ENCODE peak calls at places on chromosomes 6 and 20, in seven cellular contexts. X is HCT116, W is HepG2, M is H1, J is GM12878, I is SK-N-SH, O is K562. P is an unnamed sample.
A peak's percentile ranks its signal among the peaks of the same experiment; 100 is the strongest.

GRCh38 chr6:149482542-149483261 is 2.1 kb downstream of the ZC3H12D start:
- DNase-seq in M (no peak), W (no peak), I (no peak), X (no peak), O (no peak), J (no peak), P (no peak)

GRCh38 chr6:112357801-112358200 is 10.7 kb downstream of the RFPL4B start:
- DNase-seq in W (no peak), O (no peak), I (no peak), J (no peak), M (no peak), X (no peak), P (no peak)

GRCh38 chr6:4906942-4907300 is 96.9 kb downstream of the RPP40 start:
- DNase-seq in X (no peak), M (no peak), W (no peak), I (no peak), J (no peak), O (no peak), P (no peak)

GRCh38 chr6:145332001-145332400 is 403.3 kb downstream of the EPM2A start:
- DNase-seq in X (no peak), M (no peak), J (no peak), W (peak; percentile 16), O (no peak), I (no peak), P (no peak)

GRCh38 chr6:166760288-166760687 is 133.2 kb upstream of the RPS6KA2 start:
- DNase-seq in J (no peak), M (no peak), W (no peak), I (no peak), X (no peak), O (no peak), P (no peak)

GRCh38 chr6:33171096-33171888 is 21.0 kb downstream of the COL11A2 start:
- DNase-seq in X (no peak), J (no peak), I (no peak), O (no peak), M (no peak), W (no peak), P (no peak)

GRCh38 chr6:78436335-78436734 is 431.0 kb upstream of the IRAK1BP1 start:
- DNase-seq in J (no peak), W (peak; percentile 1), M (no peak), X (peak; percentile 19), I (no peak), O (no peak), P (no peak)

GRCh38 chr6:42449917-42450313 is 1.8 kb downstream of the TRERF1 start:
- DNase-seq in O (no peak), M (no peak), J (no peak), X (no peak), W (no peak), I (no peak), P (no peak)

GRCh38 chr20:37431786-37432185 is 85.8 kb downstream of the SRC start:
- DNase-seq in O (no peak), M (no peak), W (no peak), J (no peak), X (no peak), I (no peak), P (no peak)

GRCh38 chr6:9398794-9399373 is 963.5 kb upstream of the SLC35B3 start:
- DNase-seq in X (no peak), M (no peak), W (no peak), I (peak; percentile 11), J (no peak), O (no peak), P (no peak)

GRCh38 chr6:14002176-14002947 is 77.6 kb downstream of the RNF182 start:
- DNase-seq in O (no peak), I (no peak), X (peak; percentile 16), J (no peak), M (no peak), W (no peak), P (no peak)

GRCh38 chr20:1427457-1428054 is 34.7 kb upstream of the FKBP1A start:
- DNase-seq in J (no peak), M (peak; percentile 46), X (no peak), O (no peak), I (peak; percentile 48), W (peak; percentile 25), P (peak; percentile 70)

GRCh38 chr6:112571486-112571885 is 224.4 kb downstream of the RFPL4B start:
- DNase-seq in J (no peak), I (no peak), M (no peak), W (no peak), X (no peak), O (no peak), P (peak; percentile 64)

GRCh38 chr6:20202070-20202658 is 10.1 kb downstream of the MBOAT1 start:
- DNase-seq in I (no peak), M (no peak), J (peak; percentile 57), W (peak; percentile 10), X (no peak), O (peak; percentile 71), P (peak; percentile 60)

GRCh38 chr6:56491606-56492328 is 150.9 kb downstream of the DST start:
- DNase-seq in X (no peak), J (no peak), M (no peak), O (peak; percentile 12), I (no peak), W (no peak), P (no peak)

DNA sequence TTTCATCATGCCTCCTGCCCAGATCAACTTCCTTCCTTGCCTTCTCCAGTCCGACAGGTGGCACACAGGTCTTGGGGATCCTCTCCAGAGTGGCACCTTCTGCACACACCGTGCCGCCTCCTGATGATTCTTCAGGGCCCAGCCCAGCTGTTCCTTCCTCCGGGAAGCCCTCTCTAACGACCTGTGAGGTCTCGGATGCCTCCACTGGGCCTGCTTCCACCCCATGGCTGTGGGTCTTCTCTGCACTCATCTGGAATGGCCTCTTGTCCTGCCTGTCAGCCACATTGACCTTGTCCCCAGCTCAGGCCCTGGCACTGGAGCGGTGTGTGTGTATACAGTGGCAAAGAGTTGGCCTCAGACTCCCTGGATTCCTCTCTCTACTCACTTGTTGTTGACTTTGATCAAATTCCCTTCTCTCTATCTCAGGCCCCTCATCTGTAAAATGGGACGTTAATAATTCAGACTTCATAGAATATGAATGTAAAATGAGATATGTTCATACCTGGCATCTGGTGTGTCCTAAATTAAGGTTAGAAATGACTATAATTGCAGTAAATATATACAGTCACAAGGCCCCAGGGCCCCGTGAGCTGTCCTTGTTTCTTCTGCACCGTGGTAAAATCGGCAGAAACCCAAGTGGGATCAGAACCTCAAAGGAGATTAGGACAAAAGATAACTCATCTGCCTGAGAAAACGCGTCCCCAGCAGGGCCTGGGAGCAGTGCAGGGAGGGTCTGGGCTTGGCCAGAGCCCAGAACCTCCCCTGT is 1.5 kb downstream of the FAM210B start:
- DNase-seq in O (peak; percentile 59), J (no peak), W (peak; percentile 78), I (peak; percentile 52), X (no peak), M (no peak), P (peak; percentile 72)
- TF ChIP-seq JUND in O (no peak), J (no peak), W (no peak), I (no peak), X (no peak), M (no peak), P (no peak)

GRCh38 chr6:83180396-83180950 is 12.6 kb downstream of the PGM3 start:
- DNase-seq in I (no peak), O (no peak), M (no peak), X (no peak), W (no peak), J (no peak), P (no peak)
- TF ChIP-seq JUND in I (no peak), O (no peak), M (no peak), X (no peak), W (no peak), J (no peak), P (no peak)

GRCh38 chr6:134722996-134723871 is 226.7 kb downstream of the ALDH8A1 start:
- DNase-seq in O (no peak), M (no peak), I (peak; percentile 39), W (no peak), J (no peak), X (no peak), P (no peak)

GRCh38 chr6:134722429-134722828 is 227.5 kb downstream of the ALDH8A1 start:
- DNase-seq in I (no peak), M (no peak), X (no peak), W (no peak), J (no peak), O (no peak), P (no peak)

GRCh38 chr6:134725590-134725989 is 224.3 kb downstream of the ALDH8A1 start:
- DNase-seq in O (no peak), W (no peak), I (no peak), M (no peak), J (no peak), X (no peak), P (no peak)

GRCh38 chr6:134727068-134727467 is 222.8 kb downstream of the ALDH8A1 start:
- DNase-seq in O (no peak), I (no peak), J (no peak), W (no peak), X (no peak), M (no peak), P (no peak)

DNA sequence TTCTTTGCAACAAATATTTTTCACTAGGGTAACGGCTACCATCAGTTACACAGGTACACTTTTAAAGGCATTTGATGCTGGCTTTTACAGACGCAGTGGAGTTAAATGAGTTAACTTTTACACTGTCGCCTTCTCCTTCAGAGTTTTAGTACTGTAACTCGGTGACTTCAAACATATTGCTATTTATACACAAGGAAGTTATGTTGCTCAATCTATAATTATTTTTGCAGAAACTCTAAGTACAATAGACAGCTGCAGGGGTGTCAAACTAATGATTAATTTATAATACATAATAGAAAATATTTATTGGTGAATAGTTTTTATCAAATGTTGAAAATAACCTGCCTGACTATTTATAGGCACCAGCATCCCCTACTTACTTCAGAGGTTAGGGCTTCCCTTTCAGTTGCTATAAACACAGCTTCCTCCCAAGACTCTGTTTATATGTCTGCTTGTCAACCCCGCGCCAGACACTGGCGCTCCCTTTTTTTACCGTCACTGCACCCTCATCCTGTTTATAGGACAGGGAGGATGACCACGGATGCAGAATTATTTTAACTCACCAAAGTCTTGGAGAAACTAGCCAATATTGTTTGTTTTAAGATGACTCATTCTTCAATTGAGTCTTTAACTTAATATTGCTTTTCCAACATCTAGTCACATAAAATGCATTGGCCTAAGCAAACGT is 225.1 kb downstream of the ALDH8A1 start:
- DNase-seq in M (no peak), I (no peak), X (no peak), J (no peak), O (no peak), W (no peak), P (no peak)
- TF ChIP-seq JUND in M (no peak), I (no peak), X (no peak), J (no peak), O (no peak), W (no peak), P (no peak)

GRCh38 chr20:23826541-23827018 is at the start of gene CST2:
- DNase-seq in W (no peak), M (no peak), J (no peak), X (no peak), I (no peak), O (no peak), P (no peak)
- TF ChIP-seq JUND in W (no peak), M (no peak), J (no peak), X (no peak), I (no peak), O (no peak), P (no peak)